ENCODE peak calls at places on chromosomes 1 and 21, in four cellular contexts. One of them, this sample, is unnamed.
A peak's percentile ranks its signal among the peaks of the same experiment; 100 is the strongest.

GRCh38 chr1:156096640-156097391 is 14.6 kb upstream of the MEX3A start:
- DNase-seq in coronary artery: peak; percentile 93
- DNase-seq in heart left ventricle: peak; percentile 91
- DNase-seq in dorsolateral prefrontal cortex: peak; percentile 89
- DNase-seq in this sample: peak; percentile 86

GRCh38 chr1:12618661-12619395 is 818 bp upstream of the DHRS3 start:
- DNase-seq in coronary artery: peak; percentile 93
- DNase-seq in heart left ventricle: peak; percentile 80
- DNase-seq in dorsolateral prefrontal cortex: no peak
- DNase-seq in this sample: peak; percentile 99

GRCh38 chr1:58709540-58709939 is 9.7 kb upstream of the MYSM1 start:
- DNase-seq in coronary artery: no peak
- DNase-seq in heart left ventricle: no peak
- DNase-seq in dorsolateral prefrontal cortex: no peak
- DNase-seq in this sample: no peak

GRCh38 chr1:160135051-160135592 is 16.3 kb upstream of the ATP1A4 start:
- DNase-seq in coronary artery: no peak
- DNase-seq in heart left ventricle: no peak
- DNase-seq in dorsolateral prefrontal cortex: no peak
- DNase-seq in this sample: no peak

GRCh38 chr1:58060548-58061170 is 485.9 kb downstream of the OMA1 start:
- DNase-seq in coronary artery: no peak
- DNase-seq in heart left ventricle: no peak
- DNase-seq in dorsolateral prefrontal cortex: no peak
- DNase-seq in this sample: peak; percentile 26

GRCh38 chr1:193558491-193559028 is 372.1 kb upstream of the B3GALT2 start:
- DNase-seq in coronary artery: no peak
- DNase-seq in heart left ventricle: no peak
- DNase-seq in dorsolateral prefrontal cortex: no peak
- DNase-seq in this sample: peak; percentile 60

GRCh38 chr1:11157867-11158266 is 31.3 kb upstream of the ANGPTL7 start:
- DNase-seq in coronary artery: no peak
- DNase-seq in heart left ventricle: peak; percentile 41
- DNase-seq in dorsolateral prefrontal cortex: no peak
- DNase-seq in this sample: no peak

GRCh38 chr1:50705699-50706098 is 254.4 kb downstream of the FAF1 start:
- DNase-seq in coronary artery: no peak
- DNase-seq in heart left ventricle: no peak
- DNase-seq in dorsolateral prefrontal cortex: no peak
- DNase-seq in this sample: peak; percentile 87

GRCh38 chr1:54997711-54997986 is 1.1 kb upstream of the BSND start:
- DNase-seq in coronary artery: no peak
- DNase-seq in heart left ventricle: no peak
- DNase-seq in dorsolateral prefrontal cortex: no peak
- DNase-seq in this sample: no peak

GRCh38 chr1:158203693-158204457 is 23.2 kb downstream of the CD1D start:
- DNase-seq in coronary artery: peak; percentile 54
- DNase-seq in heart left ventricle: no peak
- DNase-seq in dorsolateral prefrontal cortex: no peak
- DNase-seq in this sample: peak; percentile 72

GRCh38 chr1:145701306-145701862 is 5.8 kb downstream of the PDZK1 start:
- DNase-seq in coronary artery: no peak
- DNase-seq in heart left ventricle: no peak
- DNase-seq in dorsolateral prefrontal cortex: no peak
- DNase-seq in this sample: no peak

GRCh38 chr1:205963352-205963751 is 20.1 kb upstream of the SLC26A9 start:
- DNase-seq in coronary artery: no peak
- DNase-seq in heart left ventricle: no peak
- DNase-seq in dorsolateral prefrontal cortex: no peak
- DNase-seq in this sample: peak; percentile 82

GRCh38 chr1:10152709-10153284 is 57.6 kb upstream of the KIF1B start:
- DNase-seq in coronary artery: no peak
- DNase-seq in heart left ventricle: peak; percentile 30
- DNase-seq in dorsolateral prefrontal cortex: peak; percentile 73
- DNase-seq in this sample: peak; percentile 60

GRCh38 chr1:216034506-216034905 is 388.7 kb downstream of the USH2A start:
- DNase-seq in coronary artery: no peak
- DNase-seq in heart left ventricle: no peak
- DNase-seq in dorsolateral prefrontal cortex: no peak
- DNase-seq in this sample: peak; percentile 19

GRCh38 chr21:32819702-32820101 is 48.1 kb upstream of the PAXBP1 start:
- DNase-seq in coronary artery: no peak
- DNase-seq in heart left ventricle: peak; percentile 23
- DNase-seq in dorsolateral prefrontal cortex: no peak
- DNase-seq in this sample: peak; percentile 11

GRCh38 chr1:160419150-160419837 is 18.9 kb downstream of the VANGL2 start:
- DNase-seq in coronary artery: no peak
- DNase-seq in heart left ventricle: no peak
- DNase-seq in dorsolateral prefrontal cortex: no peak
- DNase-seq in this sample: no peak

GRCh38 chr1:201191723-201192477 is 1.3 kb downstream of the IGFN1 start:
- DNase-seq in coronary artery: no peak
- DNase-seq in heart left ventricle: no peak
- DNase-seq in dorsolateral prefrontal cortex: no peak
- DNase-seq in this sample: peak; percentile 93

GRCh38 chr1:84145051-84145450 is 980 bp downstream of the PRKACB start:
- DNase-seq in coronary artery: no peak
- DNase-seq in heart left ventricle: no peak
- DNase-seq in dorsolateral prefrontal cortex: no peak
- DNase-seq in this sample: peak; percentile 57
- H3K4me3 ChIP-seq in coronary artery: peak overlapping the region; percentile 3
- H3K4me3 ChIP-seq in heart left ventricle: no peak overlapping the region
- H3K4me3 ChIP-seq in dorsolateral prefrontal cortex: peak overlapping the region; percentile 40
- H3K4me3 ChIP-seq in this sample: no peak overlapping the region

DNA sequence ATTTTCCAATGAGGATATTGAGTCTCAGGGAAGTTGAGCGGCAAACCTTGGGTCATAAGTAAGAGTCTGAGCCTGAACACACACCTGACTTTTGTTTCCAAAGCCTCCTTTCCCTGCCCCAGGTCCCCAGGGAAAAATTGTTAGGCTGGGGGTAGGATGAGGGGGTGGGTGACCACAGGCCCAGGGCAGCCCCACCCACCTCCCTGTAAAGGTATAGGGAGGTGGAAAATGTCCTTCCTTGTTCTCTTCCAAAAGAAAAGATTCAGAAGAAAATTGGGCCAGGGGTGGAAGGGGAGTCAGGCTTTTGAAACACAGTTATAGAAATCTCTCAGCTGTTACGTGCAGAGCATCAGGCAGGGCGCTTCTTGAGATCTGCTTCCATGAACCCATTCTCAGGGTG is 129.7 kb upstream of the NGF start:
- DNase-seq in coronary artery: no peak
- DNase-seq in heart left ventricle: no peak
- DNase-seq in dorsolateral prefrontal cortex: no peak
- DNase-seq in this sample: no peak
- H3K4me3 ChIP-seq in coronary artery: no peak overlapping the region
- H3K4me3 ChIP-seq in heart left ventricle: no peak overlapping the region
- H3K4me3 ChIP-seq in dorsolateral prefrontal cortex: no peak overlapping the region
- H3K4me3 ChIP-seq in this sample: no peak overlapping the region

GRCh38 chr1:29749546-29749945 is 513.2 kb downstream of the PTPRU start:
- DNase-seq in coronary artery: peak; percentile 22
- DNase-seq in heart left ventricle: no peak
- DNase-seq in dorsolateral prefrontal cortex: no peak
- DNase-seq in this sample: no peak

GRCh38 chr1:29752141-29752540 is 515.8 kb downstream of the PTPRU start:
- DNase-seq in coronary artery: peak; percentile 52
- DNase-seq in heart left ventricle: no peak
- DNase-seq in dorsolateral prefrontal cortex: no peak
- DNase-seq in this sample: no peak

GRCh38 chr1:29746076-29746665 is 509.8 kb downstream of the PTPRU start:
- DNase-seq in coronary artery: no peak
- DNase-seq in heart left ventricle: no peak
- DNase-seq in dorsolateral prefrontal cortex: no peak
- DNase-seq in this sample: no peak

GRCh38 chr1:29747136-29747670 is 510.9 kb downstream of the PTPRU start:
- DNase-seq in coronary artery: no peak
- DNase-seq in heart left ventricle: no peak
- DNase-seq in dorsolateral prefrontal cortex: no peak
- DNase-seq in this sample: no peak

GRCh38 chr1:29749021-29749420 is 512.7 kb downstream of the PTPRU start:
- DNase-seq in coronary artery: peak; percentile 5
- DNase-seq in heart left ventricle: no peak
- DNase-seq in dorsolateral prefrontal cortex: no peak
- DNase-seq in this sample: no peak
- H3K4me3 ChIP-seq in coronary artery: no peak overlapping the region
- H3K4me3 ChIP-seq in heart left ventricle: no peak overlapping the region
- H3K4me3 ChIP-seq in dorsolateral prefrontal cortex: no peak overlapping the region
- H3K4me3 ChIP-seq in this sample: no peak overlapping the region

GRCh38 chr1:110390096-110390495 is 730 bp downstream of the SLC16A4 start:
- DNase-seq in coronary artery: no peak
- DNase-seq in heart left ventricle: peak; percentile 32
- DNase-seq in dorsolateral prefrontal cortex: no peak
- DNase-seq in this sample: peak; percentile 84
- H3K4me3 ChIP-seq in coronary artery: peak overlapping the region; percentile 67
- H3K4me3 ChIP-seq in heart left ventricle: no peak overlapping the region
- H3K4me3 ChIP-seq in dorsolateral prefrontal cortex: peak overlapping the region; percentile 45
- H3K4me3 ChIP-seq in this sample: no peak overlapping the region

DNA sequence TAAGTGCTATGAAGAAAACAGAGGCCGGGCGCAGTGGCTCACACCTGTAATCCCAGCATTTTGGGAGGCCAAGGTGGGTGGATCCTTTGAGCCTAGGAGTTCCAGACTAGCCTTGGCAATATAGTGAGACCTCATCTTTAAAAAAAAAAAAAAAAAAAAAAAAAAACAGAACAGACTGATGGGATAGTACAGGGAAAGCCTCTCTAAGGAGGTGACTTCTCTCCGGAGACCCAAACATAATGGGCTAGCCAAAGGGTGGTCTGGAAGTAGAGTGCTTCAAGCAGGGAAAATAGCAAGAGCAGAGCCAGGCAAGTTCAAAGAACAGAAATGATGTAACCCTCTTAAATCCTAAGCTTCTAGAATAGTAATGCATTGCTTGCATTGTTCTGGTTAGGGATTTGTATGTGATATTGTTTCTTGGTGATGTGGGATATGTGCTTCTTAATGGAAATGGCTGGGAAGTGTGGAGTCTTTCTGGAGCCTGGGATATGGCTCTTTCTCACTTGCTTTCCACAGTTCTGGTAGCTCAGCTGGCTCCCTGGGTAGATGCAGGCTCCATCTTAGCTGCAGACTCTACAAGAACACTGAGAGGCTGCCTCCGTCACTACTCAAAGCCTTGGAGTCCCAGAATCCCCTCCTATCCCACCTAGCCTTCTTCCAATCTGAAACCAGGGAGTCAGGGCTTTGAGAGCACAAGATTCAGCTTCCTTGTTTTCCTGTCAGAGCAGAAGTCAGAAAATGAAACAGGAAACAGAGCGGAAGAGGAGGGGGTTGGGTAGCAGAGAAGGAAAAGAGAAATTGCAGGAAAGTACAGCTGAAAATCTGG is 1.9 kb upstream of the PIGV start:
- DNase-seq in coronary artery: no peak
- DNase-seq in heart left ventricle: no peak
- DNase-seq in dorsolateral prefrontal cortex: no peak
- DNase-seq in this sample: no peak
- H3K4me3 ChIP-seq in coronary artery: peak overlapping the region; percentile 16
- H3K4me3 ChIP-seq in heart left ventricle: no peak overlapping the region
- H3K4me3 ChIP-seq in dorsolateral prefrontal cortex: peak overlapping the region; percentile 90
- H3K4me3 ChIP-seq in this sample: no peak overlapping the region

GRCh38 chr1:209432443-209432825 is 151.1 kb upstream of the CAMK1G start:
- DNase-seq in coronary artery: no peak
- DNase-seq in heart left ventricle: no peak
- DNase-seq in dorsolateral prefrontal cortex: no peak
- DNase-seq in this sample: peak; percentile 59
- H3K4me3 ChIP-seq in coronary artery: no peak overlapping the region
- H3K4me3 ChIP-seq in heart left ventricle: no peak overlapping the region
- H3K4me3 ChIP-seq in dorsolateral prefrontal cortex: no peak overlapping the region
- H3K4me3 ChIP-seq in this sample: peak overlapping the region; percentile 100

GRCh38 chr1:32997381-32997891 is 32.8 kb upstream of the RNF19B start:
- DNase-seq in coronary artery: no peak
- DNase-seq in heart left ventricle: no peak
- DNase-seq in dorsolateral prefrontal cortex: no peak
- DNase-seq in this sample: peak; percentile 78
- H3K4me3 ChIP-seq in coronary artery: no peak overlapping the region
- H3K4me3 ChIP-seq in heart left ventricle: no peak overlapping the region
- H3K4me3 ChIP-seq in dorsolateral prefrontal cortex: no peak overlapping the region
- H3K4me3 ChIP-seq in this sample: no peak overlapping the region

GRCh38 chr21:25485914-25486313 is 121.4 kb downstream of the MRPL39 start:
- DNase-seq in coronary artery: no peak
- DNase-seq in heart left ventricle: no peak
- DNase-seq in dorsolateral prefrontal cortex: no peak
- DNase-seq in this sample: no peak
- H3K4me3 ChIP-seq in coronary artery: no peak overlapping the region
- H3K4me3 ChIP-seq in heart left ventricle: no peak overlapping the region
- H3K4me3 ChIP-seq in dorsolateral prefrontal cortex: no peak overlapping the region
- H3K4me3 ChIP-seq in this sample: no peak overlapping the region

DNA sequence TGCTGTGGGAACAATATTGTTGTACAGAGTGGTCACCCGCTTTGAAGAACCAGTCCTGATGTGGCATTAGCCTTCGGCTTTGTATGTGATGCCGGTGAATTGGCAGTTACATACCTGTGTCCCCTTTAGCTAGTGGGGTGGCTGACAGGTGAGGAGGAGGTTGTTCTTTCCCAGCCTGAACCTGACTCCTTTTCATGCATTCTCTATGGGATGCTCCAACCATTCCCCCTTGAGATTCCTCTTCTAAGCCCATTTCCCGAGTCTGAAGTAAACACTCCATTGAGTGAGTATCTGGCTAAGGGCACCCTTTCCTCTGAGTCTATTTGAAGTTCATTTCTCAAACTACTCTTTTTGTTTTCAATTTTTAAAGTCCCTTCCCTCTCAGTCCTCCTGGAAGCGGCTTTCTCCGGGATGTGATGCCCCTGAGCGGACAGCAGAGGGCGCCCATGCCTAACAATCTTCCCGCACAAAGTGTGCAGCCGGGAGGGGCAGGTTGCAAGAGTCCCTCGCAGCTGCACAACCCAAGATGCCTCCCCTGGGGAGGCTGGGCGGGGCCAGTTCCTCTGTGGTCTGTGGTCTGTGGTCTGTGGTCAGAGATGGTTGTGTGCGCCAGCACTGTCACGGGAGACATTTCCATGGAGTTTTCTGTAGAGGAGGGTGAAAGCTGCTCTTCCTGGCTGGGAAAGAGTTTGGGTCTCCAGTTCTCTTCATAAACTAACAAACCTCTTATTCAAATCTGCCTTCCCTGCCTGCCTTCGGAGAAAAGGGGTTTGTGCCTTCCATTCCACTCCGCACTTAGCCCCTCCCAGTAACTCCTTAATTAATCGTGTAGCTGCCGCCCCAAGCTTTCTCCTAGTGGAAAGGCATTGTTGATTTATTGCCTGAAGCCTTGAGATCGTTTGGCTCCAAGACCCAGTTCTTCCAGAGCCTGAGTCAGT is 36.4 kb upstream of the LMX1A start:
- DNase-seq in coronary artery: peak; percentile 86
- DNase-seq in heart left ventricle: peak; percentile 86
- DNase-seq in dorsolateral prefrontal cortex: peak; percentile 75
- DNase-seq in this sample: peak; percentile 66
- H3K4me3 ChIP-seq in coronary artery: peak overlapping the region; percentile 21
- H3K4me3 ChIP-seq in heart left ventricle: no peak overlapping the region
- H3K4me3 ChIP-seq in dorsolateral prefrontal cortex: peak overlapping the region; percentile 46
- H3K4me3 ChIP-seq in this sample: no peak overlapping the region

GRCh38 chr1:198849108-198849507 is 210.3 kb downstream of the PTPRC start:
- DNase-seq in coronary artery: no peak
- DNase-seq in heart left ventricle: no peak
- DNase-seq in dorsolateral prefrontal cortex: no peak
- DNase-seq in this sample: no peak
- H3K4me3 ChIP-seq in coronary artery: no peak overlapping the region
- H3K4me3 ChIP-seq in heart left ventricle: no peak overlapping the region
- H3K4me3 ChIP-seq in dorsolateral prefrontal cortex: no peak overlapping the region
- H3K4me3 ChIP-seq in this sample: no peak overlapping the region